ENCODE peak calls at places on chromosome 13, in four cellular contexts. One of them, this sample, is unnamed.

GRCh38 chr13:114129649-114130062 is 2.8 kb downstream of the RASA3 start:
- DNase-seq in lower leg skin: no peak
- DNase-seq in body of pancreas: no peak
- DNase-seq in A673: no peak
- DNase-seq in this sample: no peak

GRCh38 chr13:30364133-30364532 is 56.8 kb upstream of the KATNAL1 start:
- DNase-seq in lower leg skin: peak
- DNase-seq in A673: no peak
- DNase-seq in body of pancreas: no peak
- DNase-seq in this sample: no peak

GRCh38 chr13:37417042-37417441 is 181.5 kb downstream of the POSTN start:
- DNase-seq in body of pancreas: no peak
- DNase-seq in A673: peak
- DNase-seq in lower leg skin: no peak
- DNase-seq in this sample: no peak

GRCh38 chr13:113333076-113333475 is 30.9 kb downstream of the GRTP1 start:
- DNase-seq in body of pancreas: no peak
- DNase-seq in lower leg skin: no peak
- DNase-seq in A673: no peak
- DNase-seq in this sample: peak

GRCh38 chr13:42048323-42048624 is 174 bp upstream of the DGKH start:
- DNase-seq in A673: peak
- DNase-seq in body of pancreas: no peak
- DNase-seq in lower leg skin: no peak
- DNase-seq in this sample: no peak

GRCh38 chr13:111248822-111249221 is 71.6 kb upstream of the TEX29 start:
- DNase-seq in A673: no peak
- DNase-seq in body of pancreas: peak
- DNase-seq in lower leg skin: no peak
- DNase-seq in this sample: no peak

GRCh38 chr13:20825476-20825875 is 51.7 kb upstream of the EEF1AKMT1 start:
- DNase-seq in body of pancreas: no peak
- DNase-seq in lower leg skin: no peak
- DNase-seq in A673: no peak
- DNase-seq in this sample: no peak

GRCh38 chr13:34507630-34508029 is 434.4 kb upstream of the NBEA start:
- DNase-seq in A673: no peak
- DNase-seq in body of pancreas: no peak
- DNase-seq in lower leg skin: no peak
- DNase-seq in this sample: no peak

GRCh38 chr13:24727731-24728601 is 36.0 kb upstream of the RNF17 start:
- DNase-seq in body of pancreas: peak
- DNase-seq in lower leg skin: peak
- DNase-seq in A673: peak
- DNase-seq in this sample: peak

GRCh38 chr13:38670627-38671026 is 16.2 kb upstream of the FREM2 start:
- DNase-seq in A673: peak
- DNase-seq in lower leg skin: no peak
- DNase-seq in body of pancreas: no peak
- DNase-seq in this sample: no peak

GRCh38 chr13:23707674-23708073 is 137.5 kb downstream of the TNFRSF19 start:
- DNase-seq in A673: no peak
- DNase-seq in body of pancreas: no peak
- DNase-seq in lower leg skin: no peak
- DNase-seq in this sample: no peak

GRCh38 chr13:84896128-84896527 is 903.1 kb downstream of the SLITRK6 start:
- DNase-seq in A673: peak
- DNase-seq in body of pancreas: peak
- DNase-seq in lower leg skin: no peak
- DNase-seq in this sample: no peak

GRCh38 chr13:75641026-75641425 is 4.9 kb downstream of the LMO7 start:
- DNase-seq in body of pancreas: no peak
- DNase-seq in A673: no peak
- DNase-seq in lower leg skin: no peak
- DNase-seq in this sample: no peak

GRCh38 chr13:80141114-80141849 is 199.6 kb downstream of the SPRY2 start:
- DNase-seq in body of pancreas: peak
- DNase-seq in lower leg skin: no peak
- DNase-seq in A673: peak
- DNase-seq in this sample: no peak

GRCh38 chr13:100128373-100128772 is 39.5 kb downstream of the PCCA start:
- DNase-seq in body of pancreas: no peak
- DNase-seq in lower leg skin: no peak
- DNase-seq in A673: no peak
- DNase-seq in this sample: no peak

GRCh38 chr13:24985102-24985501 is 110.8 kb upstream of the PABPC3 start:
- DNase-seq in lower leg skin: no peak
- DNase-seq in A673: peak
- DNase-seq in body of pancreas: no peak
- DNase-seq in this sample: no peak

GRCh38 chr13:42970824-42971669 is 21.0 kb downstream of the EPSTI1 start:
- DNase-seq in body of pancreas: peak
- DNase-seq in lower leg skin: no peak
- DNase-seq in A673: peak
- DNase-seq in this sample: no peak

GRCh38 chr13:60139272-60139671 is 24.5 kb downstream of the DIAPH3 start:
- DNase-seq in lower leg skin: no peak
- DNase-seq in body of pancreas: no peak
- DNase-seq in A673: no peak
- DNase-seq in this sample: no peak

GRCh38 chr13:59568306-59568705 is 595.4 kb downstream of the DIAPH3 start:
- DNase-seq in A673: peak
- DNase-seq in lower leg skin: no peak
- DNase-seq in body of pancreas: no peak
- DNase-seq in this sample: no peak

GRCh38 chr13:47708386-47708785 is 292.7 kb downstream of the SUCLA2 start:
- DNase-seq in A673: no peak
- DNase-seq in body of pancreas: no peak
- DNase-seq in lower leg skin: no peak
- DNase-seq in this sample: no peak

GRCh38 chr13:43596924-43597598 is 189.7 kb downstream of the ENOX1 start:
- DNase-seq in body of pancreas: no peak
- DNase-seq in A673: no peak
- DNase-seq in lower leg skin: no peak
- DNase-seq in this sample: no peak

GRCh38 chr13:37878496-37878895 is 8.9 kb upstream of the TRPC4 start:
- DNase-seq in body of pancreas: no peak
- DNase-seq in A673: no peak
- DNase-seq in lower leg skin: no peak
- DNase-seq in this sample: no peak

GRCh38 chr13:23384111-23384510 is 49.4 kb downstream of the SACS start:
- DNase-seq in lower leg skin: no peak
- DNase-seq in A673: no peak
- DNase-seq in body of pancreas: no peak
- DNase-seq in this sample: no peak

GRCh38 chr13:99067160-99067985 is 89.5 kb upstream of the DOCK9 start:
- DNase-seq in body of pancreas: no peak
- DNase-seq in A673: no peak
- DNase-seq in lower leg skin: no peak
- DNase-seq in this sample: no peak

DNA sequence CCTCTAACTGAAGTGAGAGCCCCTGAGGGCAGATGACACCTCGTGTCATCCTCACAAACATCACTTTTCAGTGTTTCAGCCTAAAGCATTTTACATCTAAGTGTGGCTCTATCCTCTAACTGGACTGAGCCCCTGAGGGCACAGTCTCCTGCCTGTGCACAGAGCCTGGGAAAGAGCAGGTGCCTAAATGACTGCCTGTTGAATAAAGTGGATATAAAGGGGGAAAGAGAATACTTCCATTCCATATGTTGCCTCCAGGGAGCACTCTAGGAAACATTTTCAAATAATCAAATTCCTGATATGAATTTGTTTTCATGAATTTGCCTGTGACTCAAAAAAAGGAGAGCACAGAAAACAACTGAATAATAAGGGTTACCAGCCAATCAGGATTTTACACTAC is 32.2 kb downstream of the CNMD start:
- DNase-seq in lower leg skin: no peak
- DNase-seq in body of pancreas: no peak
- DNase-seq in A673: peak
- DNase-seq in this sample: no peak
- TF ChIP-seq CTCF in lower leg skin: no peak
- TF ChIP-seq CTCF in body of pancreas: no peak
- TF ChIP-seq CTCF in A673: peak
- TF ChIP-seq CTCF in this sample: no peak

DNA sequence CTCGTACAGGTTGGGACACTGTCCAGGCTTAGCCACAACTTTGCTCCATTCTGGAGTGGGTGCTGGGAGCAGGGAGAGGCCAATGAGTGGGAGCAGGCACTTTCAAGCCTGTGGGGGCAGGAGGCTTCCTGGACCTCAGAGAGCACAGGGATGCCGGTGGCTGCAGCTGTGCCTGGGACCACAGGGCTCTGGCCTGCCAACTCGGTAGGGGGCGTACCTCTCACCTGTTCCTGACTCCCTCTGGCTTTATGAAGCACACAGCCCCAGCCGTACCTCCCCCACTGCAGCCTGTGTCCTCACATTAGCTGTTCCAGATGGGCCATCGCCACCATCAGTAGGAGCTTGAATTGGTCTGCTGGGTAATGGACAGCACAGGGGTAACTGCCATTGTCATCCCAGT is 278.7 kb upstream of the KLHL1 start:
- DNase-seq in lower leg skin: no peak
- DNase-seq in A673: no peak
- DNase-seq in body of pancreas: no peak
- DNase-seq in this sample: no peak
- TF ChIP-seq CTCF in lower leg skin: no peak
- TF ChIP-seq CTCF in A673: no peak
- TF ChIP-seq CTCF in body of pancreas: no peak
- TF ChIP-seq CTCF in this sample: no peak

GRCh38 chr13:106246237-106246636 is 289.2 kb downstream of the EFNB2 start:
- DNase-seq in body of pancreas: no peak
- DNase-seq in lower leg skin: no peak
- DNase-seq in A673: no peak
- DNase-seq in this sample: no peak
- TF ChIP-seq CTCF in body of pancreas: no peak
- TF ChIP-seq CTCF in lower leg skin: no peak
- TF ChIP-seq CTCF in A673: no peak
- TF ChIP-seq CTCF in this sample: no peak

DNA sequence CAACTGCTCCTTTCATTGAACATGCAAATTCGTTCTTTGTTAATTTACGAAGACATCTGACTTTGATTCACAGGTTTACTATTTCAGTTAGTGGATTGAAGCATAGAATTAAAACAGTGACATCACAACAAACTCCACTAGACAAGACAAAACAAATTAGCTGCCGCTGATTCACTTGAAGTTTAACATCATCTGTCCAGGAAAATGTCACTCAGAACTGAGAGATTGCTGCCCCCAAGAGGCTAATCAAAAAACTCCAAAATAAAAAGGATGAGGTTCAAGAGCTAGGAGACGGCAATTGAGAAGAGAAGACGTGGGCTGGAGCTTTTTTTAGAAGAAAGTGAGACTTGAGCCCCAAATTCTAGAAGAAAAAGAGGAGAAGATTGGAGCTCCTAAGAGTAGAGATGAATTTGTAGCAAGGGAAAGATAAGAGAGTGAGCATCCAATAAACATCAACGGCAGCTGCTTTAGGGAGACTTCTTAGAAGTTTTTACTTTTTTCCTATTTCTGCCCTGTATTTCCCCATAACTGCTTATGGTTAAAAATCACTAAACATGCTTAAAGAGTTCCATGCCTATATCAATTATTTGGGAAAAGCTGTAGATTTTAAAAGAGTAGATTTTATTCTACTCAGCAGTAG is 40.8 kb upstream of the TPP2 start:
- DNase-seq in lower leg skin: no peak
- DNase-seq in body of pancreas: no peak
- DNase-seq in A673: peak
- DNase-seq in this sample: no peak
- TF ChIP-seq CTCF in lower leg skin: no peak
- TF ChIP-seq CTCF in body of pancreas: peak
- TF ChIP-seq CTCF in A673: peak
- TF ChIP-seq CTCF in this sample: peak

DNA sequence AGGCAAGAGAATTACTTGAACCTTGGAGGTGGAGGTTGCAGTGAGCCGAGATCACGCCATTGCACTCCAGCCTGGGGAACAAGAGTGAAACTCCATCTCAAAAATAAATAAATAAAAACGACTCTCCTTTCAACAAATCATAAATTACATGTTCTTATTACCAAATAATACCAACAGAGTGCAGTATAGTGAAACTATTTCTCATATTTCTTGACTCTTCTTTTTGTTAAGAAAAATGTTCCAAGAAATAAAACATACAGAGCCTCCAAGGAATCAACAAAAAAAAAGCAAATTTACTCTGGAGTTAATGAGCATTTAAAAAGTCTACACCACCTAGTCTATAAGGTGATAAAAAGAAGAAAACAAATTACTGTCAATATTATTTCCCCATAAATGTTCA is 188.8 kb downstream of the KLF12 start:
- DNase-seq in A673: peak
- DNase-seq in body of pancreas: no peak
- DNase-seq in lower leg skin: no peak
- DNase-seq in this sample: no peak
- TF ChIP-seq CTCF in A673: no peak
- TF ChIP-seq CTCF in body of pancreas: no peak
- TF ChIP-seq CTCF in lower leg skin: no peak
- TF ChIP-seq CTCF in this sample: no peak

GRCh38 chr13:57582032-57582431 is 49.5 kb upstream of the PCDH17 start:
- DNase-seq in body of pancreas: no peak
- DNase-seq in A673: peak
- DNase-seq in lower leg skin: no peak
- DNase-seq in this sample: no peak
- TF ChIP-seq CTCF in body of pancreas: no peak
- TF ChIP-seq CTCF in A673: peak
- TF ChIP-seq CTCF in lower leg skin: no peak
- TF ChIP-seq CTCF in this sample: no peak

This sample was measured in right lobe of liver.